ENCODE peak calls at places on chromosome 20, in five cellular contexts. Z is activated CD4-positive, alpha-beta T cell treated with anti-CD3 and anti-CD28 coated beads for 36 hours; R is smooth muscle cell of the brain vasculature; T is endothelial cell; U is NCI-H1436. G is an unnamed sample.

GRCh38 chr20:41905186-41905585 is 287.0 kb upstream of the CHD6 start:
- DNase-seq in R (no peak), Z (no peak), U (no peak), T (no peak), G (no peak)

GRCh38 chr20:49400904-49401303 is 81.6 kb downstream of the KCNB1 start:
- DNase-seq in R (peak), U (no peak), Z (no peak), T (no peak), G (no peak)

GRCh38 chr20:34268851-34269668 is 27.8 kb downstream of the ASIP start:
- DNase-seq in U (no peak), R (no peak), T (peak), Z (peak), G (peak)

GRCh38 chr20:36092424-36093024 is 62.0 kb upstream of the EPB41L1 start:
- DNase-seq in T (peak), Z (peak), R (no peak), U (no peak), G (peak)

GRCh38 chr20:57659131-57659788 is 39.0 kb upstream of the ZBP1 start:
- DNase-seq in Z (peak), R (no peak), U (no peak), T (peak), G (no peak)

GRCh38 chr20:418858-419365 is 10.8 kb downstream of the RBCK1 start:
- DNase-seq in R (no peak), Z (peak), T (no peak), U (no peak), G (no peak)

GRCh38 chr20:5871720-5872410 is 78.5 kb downstream of the TRMT6 start:
- DNase-seq in Z (no peak), R (no peak), T (no peak), U (no peak), G (no peak)

GRCh38 chr20:325043-325888 is at the start of gene SOX12:
- DNase-seq in U (peak), T (peak), R (peak), Z (peak), G (peak)

GRCh38 chr20:51275816-51276215 is 252.9 kb upstream of the KCNG1 start:
- DNase-seq in T (no peak), Z (peak), R (no peak), U (no peak), G (no peak)